ENCODE peak calls at places on chromosomes 5 and 9, in six cellular contexts. L, Q, G, D, P and M are unnamed samples.

GRCh38 chr9:70835323-70835722 is 286.1 kb downstream of the TRPM3 start:
- DNase-seq in G (no peak), Q (peak; percentile 1), D (no peak), P (no peak), L (no peak), M (no peak)

GRCh38 chr9:113302792-113303418 is at the start of gene RNF183:
- DNase-seq in L (no peak), G (no peak), Q (no peak), P (no peak), D (no peak), M (no peak)

GRCh38 chr9:108519417-108519816 is 336.4 kb downstream of the ACTL7B start:
- DNase-seq in L (no peak), P (no peak), Q (no peak), D (no peak), G (no peak), M (no peak)

GRCh38 chr5:121702783-121703182 is 148.9 kb upstream of the FTMT start:
- DNase-seq in L (no peak), Q (no peak), P (no peak), G (no peak), D (no peak), M (no peak)

GRCh38 chr9:137087409-137087925 is 682 bp downstream of the MAN1B1 start:
- DNase-seq in G (no peak), L (no peak), Q (no peak), P (no peak), D (no peak), M (no peak)

GRCh38 chr5:116746668-116747067 is 172.0 kb upstream of the SEMA6A start:
- DNase-seq in L (no peak), P (no peak), G (no peak), Q (no peak), D (no peak), M (no peak)

GRCh38 chr5:176578391-176578808 is 29.3 kb downstream of the CDHR2 start:
- DNase-seq in P (peak; percentile 40), Q (peak; percentile 36), G (peak; percentile 50), L (no peak), D (peak; percentile 38), M (no peak)

GRCh38 chr9:128420060-128420650 is 502 bp upstream of the CERCAM start:
- DNase-seq in G (peak; percentile 71), P (peak; percentile 83), D (peak; percentile 45), L (peak; percentile 36), Q (peak; percentile 52), M (peak; percentile 9)

GRCh38 chr9:83259558-83259957 is 196.6 kb upstream of the RASEF start:
- DNase-seq in Q (no peak), G (no peak), P (no peak), L (no peak), D (no peak), M (no peak)

GRCh38 chr9:89080193-89080592 is 88.9 kb downstream of the S1PR3 start:
- DNase-seq in G (no peak), P (no peak), L (no peak), D (peak; percentile 23), Q (no peak), M (no peak)